ENCODE peak calls at places on chromosomes 16 and 17, in five cellular contexts. E is stomach, Y is RCC 7860, C is AG08395, L is astrocyte of the hippocampus. I is an unnamed sample.

GRCh38 chr17:59327891-59328290 is 3.6 kb upstream of the YPEL2 start:
- DNase-seq in E (no peak), Y (no peak), C (no peak), L (no peak), I (peak; percentile 58)

GRCh38 chr16:3259097-3259496 is 2.7 kb upstream of the MEFV start:
- DNase-seq in E (peak; percentile 43), Y (no peak), C (peak; percentile 12), L (no peak), I (no peak)

GRCh38 chr17:79079421-79080200 is 5.0 kb downstream of the ENGASE start:
- DNase-seq in E (no peak), Y (no peak), C (no peak), L (no peak), I (no peak)

GRCh38 chr17:6491071-6491700 is 46.9 kb downstream of the PIMREG start:
- DNase-seq in E (no peak), Y (no peak), C (no peak), L (no peak), I (no peak)

GRCh38 chr17:59387351-59388069 is 56.1 kb downstream of the YPEL2 start:
- DNase-seq in E (no peak), Y (no peak), C (no peak), L (no peak), I (no peak)

GRCh38 chr16:87017388-87018012 is 299.7 kb downstream of the C16orf95 start:
- DNase-seq in E (no peak), Y (peak; percentile 96), C (peak; percentile 63), L (peak; percentile 92), I (peak; percentile 94)

GRCh38 chr16:54164789-54165173 is 121.8 kb downstream of the IRX3 start:
- DNase-seq in E (no peak), Y (no peak), C (no peak), L (no peak), I (no peak)

GRCh38 chr17:4497101-4497824 is 1.4 kb upstream of the SPNS2 start:
- DNase-seq in E (no peak), Y (peak; percentile 93), C (peak; percentile 21), L (peak; percentile 83), I (peak; percentile 99)

GRCh38 chr16:66363196-66363777 is 3.2 kb upstream of the CDH5 start:
- DNase-seq in E (no peak), Y (no peak), C (no peak), L (no peak), I (no peak)

GRCh38 chr16:28027055-28027454 is 36.5 kb downstream of the GSG1L start:
- DNase-seq in E (no peak), Y (no peak), C (no peak), L (no peak), I (no peak)

GRCh38 chr16:58034786-58035185 is 9.2 kb downstream of the MMP15 start:
- DNase-seq in E (no peak), Y (no peak), C (no peak), L (no peak), I (no peak)

GRCh38 chr17:72270530-72270929 is 149.7 kb downstream of the SOX9 start:
- DNase-seq in E (no peak), Y (no peak), C (peak; percentile 11), L (no peak), I (peak; percentile 23)

GRCh38 chr17:73634629-73635028 is 9.6 kb downstream of the SDK2 start:
- DNase-seq in E (no peak), Y (no peak), C (no peak), L (no peak), I (no peak)

GRCh38 chr16:78984324-78984723 is 616.2 kb downstream of the MAF start:
- DNase-seq in E (no peak), Y (no peak), C (no peak), L (no peak), I (peak; percentile 7)

GRCh38 chr17:47882247-47882646 is 13.8 kb upstream of the SP2 start:
- DNase-seq in E (peak; percentile 46), Y (no peak), C (peak; percentile 73), L (peak; percentile 21), I (peak; percentile 19)

GRCh38 chr16:71499775-71500364 is 10.7 kb upstream of the ZNF19 start:
- DNase-seq in E (no peak), Y (peak; percentile 43), C (peak; percentile 76), L (peak; percentile 77), I (peak; percentile 68)

GRCh38 chr17:82087961-82088837 is 9.8 kb downstream of the FASN start:
- DNase-seq in E (no peak), Y (no peak), C (no peak), L (no peak), I (no peak)

GRCh38 chr16:57562669-57563486 is 20.4 kb downstream of the ADGRG5 start:
- DNase-seq in E (no peak), Y (no peak), C (no peak), L (no peak), I (no peak)

GRCh38 chr17:62627219-62627903 is at the start of gene MRC2:
- DNase-seq in E (no peak), Y (peak; percentile 57), C (peak; percentile 70), L (peak; percentile 94), I (peak; percentile 62)

GRCh38 chr16:27618611-27619380 is 68.9 kb downstream of the KATNIP start:
- DNase-seq in E (no peak), Y (no peak), C (no peak), L (no peak), I (no peak)

GRCh38 chr16:31467151-31467550 is 4.8 kb upstream of the TGFB1I1 start:
- DNase-seq in E (no peak), Y (no peak), C (peak; percentile 5), L (no peak), I (no peak)

GRCh38 chr17:57604771-57605733 is 140.0 kb downstream of the CCDC182 start:
- DNase-seq in E (peak; percentile 70), Y (no peak), C (peak; percentile 49), L (peak; percentile 69), I (peak; percentile 48)